ENCODE peak calls at places on chromosomes 3 and 15, in five cellular contexts. D, E, O, R and Q are unnamed samples.

GRCh38 chr3:53708001-53708621 is 138.1 kb downstream of the CHDH start:
- DNase-seq in O (no peak), R (peak), D (no peak), E (peak), Q (no peak)

GRCh38 chr3:170079466-170080165 is 41.8 kb downstream of the GPR160 start:
- DNase-seq in R (no peak), E (no peak), O (no peak), D (no peak), Q (no peak)

GRCh38 chr3:28347374-28348285 is 891 bp upstream of the ZCWPW2 start:
- DNase-seq in O (no peak), R (no peak), E (no peak), D (peak), Q (peak)

GRCh38 chr15:52790941-52791751 is 1.0 kb upstream of the ONECUT1 start:
- DNase-seq in D (peak), R (peak), E (peak), O (peak), Q (peak)

GRCh38 chr3:134315286-134316106 is 58.8 kb downstream of the AMOTL2 start:
- DNase-seq in R (peak), O (no peak), E (peak), D (peak), Q (peak)

GRCh38 chr15:75758071-75758872 is 45.6 kb upstream of the CSPG4 start:
- DNase-seq in R (peak), D (peak), O (peak), E (peak), Q (peak)

GRCh38 chr3:17030438-17030837 is 145.7 kb downstream of the PLCL2 start:
- DNase-seq in R (no peak), D (no peak), E (no peak), O (no peak), Q (no peak)

GRCh38 chr3:171712168-171712938 is 97.9 kb downstream of the PLD1 start:
- DNase-seq in R (no peak), E (no peak), D (peak), O (no peak), Q (peak)

GRCh38 chr3:52178537-52178936 is 19.4 kb upstream of the ALAS1 start:
- DNase-seq in D (no peak), O (no peak), E (no peak), R (no peak), Q (no peak)

GRCh38 chr3:46405301-46406079 is 1.4 kb downstream of the CCR5AS start:
- DNase-seq in E (no peak), D (peak), R (no peak), O (no peak), Q (peak)

GRCh38 chr3:104908761-104909160 is 457.9 kb upstream of the ALCAM start:
- DNase-seq in O (no peak), R (no peak), E (no peak), D (no peak), Q (no peak)

GRCh38 chr3:72896996-72897757 is 9.3 kb downstream of the GXYLT2 start:
- DNase-seq in D (no peak), R (no peak), E (no peak), O (no peak), Q (peak)

GRCh38 chr3:48597408-48597800 is 2.3 kb upstream of the COL7A1 start:
- DNase-seq in E (no peak), D (peak), R (no peak), O (no peak), Q (no peak)

GRCh38 chr3:59411694-59412093 is 361.9 kb upstream of the CFAP20DC start:
- DNase-seq in D (no peak), E (no peak), R (no peak), O (no peak), Q (peak)

GRCh38 chr3:16203031-16203430 is 28.6 kb downstream of the GALNT15 start:
- DNase-seq in E (no peak), D (no peak), R (no peak), O (no peak), Q (peak)

GRCh38 chr3:196553551-196553950 is 14.8 kb downstream of the WDR53 start:
- DNase-seq in D (peak), O (no peak), R (no peak), E (no peak), Q (no peak)

GRCh38 chr3:177314897-177315296 is 117.6 kb upstream of the TBL1XR1 start:
- DNase-seq in D (no peak), E (no peak), R (no peak), O (no peak), Q (no peak)

GRCh38 chr15:60751985-60752952 is 273.3 kb upstream of the ICE2 start:
- DNase-seq in R (no peak), E (no peak), O (no peak), D (no peak), Q (peak)

DNA sequence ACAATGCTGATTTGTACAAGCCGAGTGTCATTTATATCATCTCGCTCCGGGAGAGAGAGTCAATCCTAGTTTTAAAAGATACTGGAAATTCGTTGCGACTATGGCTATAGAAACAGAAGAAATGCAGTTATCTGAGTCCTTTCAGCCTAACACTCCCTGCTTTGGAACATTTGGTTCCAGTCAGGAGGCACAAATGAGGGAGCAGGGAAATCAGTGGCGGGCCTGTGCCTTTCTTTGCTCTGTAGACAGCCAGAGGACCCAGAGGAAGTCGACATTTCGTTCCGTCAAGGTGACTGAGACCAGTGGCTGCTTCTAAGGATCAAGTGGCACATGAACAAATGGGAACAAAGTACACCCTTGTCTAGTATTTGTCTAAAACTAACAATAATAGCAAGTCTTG is 745 bp upstream of the RIOX2 start:
- DNase-seq in R (no peak), O (no peak), E (no peak), D (no peak), Q (no peak)
- H3K27ac ChIP-seq in R (no peak), O (no peak), E (no peak), D (no peak), Q (no peak)

GRCh38 chr15:99931703-99932603 is 198.7 kb upstream of the LYSMD4 start:
- DNase-seq in E (no peak), R (no peak), O (no peak), D (no peak), Q (no peak)
- H2BK12ac ChIP-seq in E (no peak), R (no peak), O (no peak), D (no peak), Q (no peak)

GRCh38 chr3:50616003-50616769 is 765 bp upstream of the MAPKAPK3 start:
- DNase-seq in O (peak), D (peak), E (peak), R (peak), Q (peak)
- H2BK5ac ChIP-seq in O (no peak), D (no peak), E (no peak), R (no peak), Q (no peak)

DNA sequence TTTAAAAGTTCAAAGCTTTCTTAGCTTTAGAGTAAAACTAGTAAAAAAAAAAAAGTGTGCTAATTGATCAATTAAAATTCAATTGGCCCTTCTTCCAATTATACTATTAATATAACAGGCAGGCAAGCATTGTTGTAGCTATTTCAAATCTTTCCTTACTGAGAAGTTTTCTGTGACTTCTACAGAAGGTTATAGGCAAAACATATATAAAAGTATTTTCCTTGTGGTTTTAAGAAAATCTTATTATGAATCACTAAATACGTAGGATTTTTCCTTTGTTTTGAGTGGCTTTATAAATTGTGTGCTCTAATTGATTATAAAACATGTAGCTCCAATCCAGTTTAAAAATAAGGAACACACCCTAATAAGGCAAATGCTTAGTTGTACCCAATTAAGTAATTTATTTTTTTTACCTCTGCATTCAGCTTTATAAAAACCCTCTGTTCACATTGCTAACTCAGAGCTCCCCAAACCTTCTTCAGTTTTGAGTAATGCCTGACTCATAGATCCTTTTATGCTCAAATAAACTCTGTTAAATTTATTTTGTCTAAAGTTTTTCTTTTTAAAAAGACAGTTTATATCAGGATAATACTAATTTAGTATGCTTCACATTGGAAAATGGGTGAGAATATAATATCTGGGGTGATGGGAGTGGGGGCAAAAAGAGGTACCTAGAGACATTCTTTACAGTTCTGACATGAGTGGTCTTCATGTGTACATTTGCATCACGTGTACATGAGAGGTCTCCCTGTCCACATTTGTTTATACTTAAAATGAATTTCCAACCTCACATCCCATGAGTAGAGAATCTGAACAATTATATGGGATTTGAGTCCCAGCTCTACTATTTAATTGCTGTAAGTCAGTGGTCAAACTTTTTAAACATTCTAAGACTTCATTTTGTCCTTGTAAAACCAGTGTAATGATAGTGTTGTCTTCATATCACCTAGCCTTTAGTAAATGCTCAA is 408.1 kb downstream of the NAALADL2 start:
- DNase-seq in O (no peak), E (no peak), D (no peak), R (no peak), Q (peak)
- H3K27ac ChIP-seq in O (no peak), E (no peak), D (no peak), R (no peak), Q (no peak)

GRCh38 chr3:49626796-49627195 is 47.4 kb upstream of the APEH start:
- DNase-seq in R (no peak), D (no peak), E (no peak), O (no peak), Q (no peak)
- H2BK12ac ChIP-seq in R (no peak), D (no peak), E (no peak), O (no peak), Q (no peak)